ENCODE peak calls at places on chromosomes 11 and 22, in six cellular contexts. G is left ventricle myocardium inferior; A is cardiac muscle cell; T is upper lobe of right lung; P is CD4-positive, alpha-beta T cell; R is HL-60. Y is an unnamed sample.

GRCh38 chr22:37245740-37246139 is 1.7 kb upstream of the RAC2 start:
- DNase-seq in A (no peak), G (no peak), R (no peak), P (no peak), T (no peak), Y (no peak)

GRCh38 chr11:129374993-129375721 is 491 bp upstream of the BARX2 start:
- DNase-seq in A (no peak), R (no peak), P (no peak), G (no peak), T (peak), Y (peak)

GRCh38 chr22:35811670-35812069 is 94.0 kb downstream of the APOL5 start:
- DNase-seq in R (no peak), G (no peak), A (no peak), P (no peak), T (no peak), Y (no peak)

GRCh38 chr11:22711212-22711770 is 44.9 kb downstream of the GAS2 start:
- DNase-seq in P (no peak), A (no peak), T (peak), G (no peak), R (no peak), Y (no peak)

GRCh38 chr11:90237004-90237403 is 14.2 kb upstream of the CHORDC1 start:
- DNase-seq in A (no peak), G (no peak), P (no peak), R (no peak), T (no peak), Y (no peak)

GRCh38 chr11:58926695-58927094 is 12.6 kb upstream of the GLYATL1 start:
- DNase-seq in T (no peak), P (no peak), R (no peak), A (peak), G (no peak), Y (no peak)

GRCh38 chr22:29268511-29269229 is 602 bp downstream of the EWSR1 start:
- DNase-seq in T (peak), A (peak), R (no peak), P (peak), G (peak), Y (peak)

GRCh38 chr22:44660051-44660830 is 41.8 kb upstream of the PRR5 start:
- DNase-seq in G (no peak), T (no peak), R (no peak), A (no peak), P (no peak), Y (no peak)

GRCh38 chr22:38618682-38619081 is 37.5 kb downstream of the FAM227A start:
- DNase-seq in R (no peak), T (no peak), G (no peak), P (no peak), A (peak), Y (no peak)

GRCh38 chr11:118908931-118909618 is 16.7 kb downstream of the BCL9L start:
- DNase-seq in R (no peak), T (peak), P (no peak), G (peak), A (peak), Y (peak)

GRCh38 chr22:46826438-46826837 is 64.0 kb downstream of the TBC1D22A start:
- DNase-seq in T (no peak), R (no peak), G (no peak), P (no peak), A (no peak), Y (no peak)

GRCh38 chr11:88320149-88320559 is 17.4 kb downstream of the CTSC start:
- DNase-seq in P (no peak), R (no peak), T (no peak), G (no peak), A (peak), Y (no peak)

GRCh38 chr22:37775785-37776638 is 31.7 kb upstream of the GCAT start:
- DNase-seq in P (no peak), G (no peak), T (no peak), R (no peak), A (no peak), Y (no peak)

GRCh38 chr22:25626146-25626992 is 61.9 kb downstream of the GRK3 start:
- DNase-seq in R (no peak), A (no peak), P (no peak), G (no peak), T (no peak), Y (no peak)

GRCh38 chr11:113400631-113401230 is 13.2 kb downstream of the ANKK1 start:
- DNase-seq in R (no peak), A (no peak), T (no peak), P (no peak), G (no peak), Y (no peak)

GRCh38 chr11:57699813-57700212 is 12.2 kb downstream of the MED19 start:
- DNase-seq in A (no peak), P (no peak), T (no peak), G (no peak), R (no peak), Y (no peak)

GRCh38 chr11:72789493-72790131 is 4.2 kb downstream of the STARD10 start:
- DNase-seq in A (peak), G (peak), P (no peak), T (no peak), R (no peak), Y (no peak)

GRCh38 chr22:32800158-32800557 is 1.3 kb upstream of the TIMP3 start:
- DNase-seq in P (no peak), R (no peak), T (no peak), G (peak), A (no peak), Y (no peak)

GRCh38 chr11:61024938-61025818 is 53.7 kb downstream of the CD6 start:
- DNase-seq in A (no peak), T (no peak), P (no peak), G (no peak), R (no peak), Y (no peak)

GRCh38 chr11:3206128-3206921 is 12.3 kb downstream of the MRGPRG start:
- DNase-seq in G (peak), T (no peak), A (no peak), R (no peak), P (no peak), Y (peak)

GRCh38 chr11:16778286-16778685 is 39.8 kb downstream of the C11orf58 start:
- DNase-seq in P (no peak), G (no peak), R (no peak), T (peak), A (no peak), Y (no peak)

GRCh38 chr22:23751441-23751996 is 607 bp upstream of the ZNF70 start:
- DNase-seq in G (no peak), P (no peak), R (no peak), T (no peak), A (no peak), Y (no peak)

GRCh38 chr22:23753371-23753770 is 854 bp downstream of the VPREB3 start:
- DNase-seq in G (no peak), A (no peak), P (no peak), R (no peak), T (no peak), Y (no peak)

GRCh38 chr22:23750744-23751440 is at the start of gene ZNF70:
- DNase-seq in A (peak), P (peak), R (peak), T (peak), G (peak), Y (peak)

GRCh38 chr22:23752750-23753149 is 1.5 kb downstream of the VPREB3 start:
- DNase-seq in R (no peak), G (no peak), A (no peak), T (no peak), P (no peak), Y (no peak)

DNA sequence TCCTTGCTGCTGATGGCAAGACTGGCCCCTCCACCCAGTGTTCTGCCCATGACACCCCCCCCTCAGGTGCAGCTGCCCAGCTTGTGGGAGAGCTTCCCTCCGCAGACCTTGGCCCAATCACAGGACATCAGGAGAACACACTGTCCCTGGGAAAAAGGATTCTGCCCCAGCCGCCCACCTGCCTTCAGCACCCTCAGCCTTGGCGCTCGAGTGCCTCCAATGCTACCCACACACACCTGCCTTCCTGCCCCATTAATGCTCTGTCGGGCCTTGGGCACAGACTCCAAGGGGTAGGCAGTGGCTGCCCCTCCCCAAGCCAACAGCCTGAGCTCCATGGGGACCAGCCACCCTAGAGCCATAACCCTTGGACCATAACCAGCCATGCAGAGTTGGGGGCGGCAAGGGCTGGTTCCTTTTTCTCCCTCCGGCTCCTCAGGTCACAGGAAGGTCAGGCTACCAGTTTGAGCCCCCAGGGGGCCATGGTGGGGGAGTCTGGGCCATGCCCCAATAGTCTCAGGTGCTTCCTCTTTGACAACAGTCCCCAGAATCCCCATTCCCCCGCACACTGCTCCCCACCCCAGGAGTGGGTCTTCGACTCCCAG is 1.3 kb upstream of the ZNF70 start:
- DNase-seq in P (no peak), T (no peak), G (no peak), A (no peak), R (no peak), Y (no peak)
- H3K27ac ChIP-seq in P (no peak), T (no peak), G (no peak), A (no peak), R (no peak), Y (no peak)

DNA sequence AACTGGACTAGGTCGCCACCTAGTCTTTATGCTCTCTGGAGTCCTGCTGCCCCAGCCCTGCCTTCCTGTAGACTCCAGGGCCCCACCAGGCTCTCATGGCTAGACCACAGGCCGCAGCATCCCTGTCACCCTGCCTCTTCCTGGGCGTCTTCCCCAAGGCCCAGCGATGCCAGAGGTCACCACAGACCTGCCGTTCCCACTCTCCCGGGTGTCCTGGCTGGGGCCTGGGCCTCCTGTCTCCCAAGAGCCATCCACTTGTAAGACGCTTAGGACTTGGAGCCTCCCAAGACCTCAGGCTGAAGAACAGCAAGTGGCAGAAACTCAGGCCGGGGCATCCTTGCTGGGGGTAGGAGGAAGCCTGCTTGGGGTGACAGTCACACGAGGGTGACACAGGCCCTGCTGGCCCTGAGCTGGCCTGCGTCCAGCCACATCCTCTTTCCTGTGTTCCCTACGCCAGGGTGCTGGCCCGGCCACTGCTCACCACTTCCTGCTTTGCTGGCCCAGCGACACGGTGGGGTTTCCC is 2.0 kb upstream of the TCIRG1 start:
- DNase-seq in A (no peak), P (no peak), T (peak), R (peak), G (peak), Y (peak)
- H3K27ac ChIP-seq in A (peak), P (peak), T (peak), R (peak), G (peak), Y (peak)

GRCh38 chr11:70043482-70043881 is 34.6 kb upstream of the ANO1 start:
- DNase-seq in A (no peak), G (no peak), T (no peak), R (no peak), P (no peak), Y (no peak)

GRCh38 chr11:70036971-70037882 is 40.9 kb upstream of the ANO1 start:
- DNase-seq in A (no peak), R (no peak), G (no peak), T (no peak), P (no peak), Y (no peak)

GRCh38 chr11:70040452-70040851 is 37.7 kb upstream of the ANO1 start:
- DNase-seq in T (no peak), P (no peak), A (no peak), R (no peak), G (no peak), Y (no peak)

GRCh38 chr11:70038034-70038834 is 39.9 kb upstream of the ANO1 start:
- DNase-seq in P (no peak), A (no peak), G (no peak), R (no peak), T (no peak), Y (no peak)

GRCh38 chr11:70040869-70041501 is 37.1 kb upstream of the ANO1 start:
- DNase-seq in T (no peak), G (no peak), A (no peak), P (no peak), R (no peak), Y (no peak)
- H3K27ac ChIP-seq in T (no peak), G (no peak), A (no peak), P (no peak), R (no peak), Y (no peak)

DNA sequence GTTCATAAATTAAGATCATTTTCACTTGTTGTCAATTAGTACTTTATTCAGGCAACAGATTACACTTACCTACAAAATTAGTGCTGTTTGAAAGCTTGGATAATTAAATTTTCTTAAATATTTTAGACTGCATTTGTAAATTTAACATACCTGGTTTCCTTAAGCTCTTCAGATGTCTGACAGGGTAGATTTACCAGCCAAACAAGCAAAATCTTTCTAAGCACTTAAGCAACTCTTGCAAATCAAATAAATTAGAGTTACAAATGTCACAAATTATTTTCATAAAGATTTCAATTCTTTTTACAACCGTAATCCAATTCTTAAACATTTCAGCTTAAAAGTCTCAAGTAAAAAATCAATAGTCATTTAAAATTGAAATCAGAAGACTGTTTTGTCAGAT is 129.8 kb downstream of the DBX1 start:
- DNase-seq in T (no peak), R (no peak), P (no peak), A (no peak), G (no peak), Y (no peak)
- H3K27ac ChIP-seq in T (no peak), R (no peak), P (no peak), A (peak), G (no peak), Y (no peak)

DNA sequence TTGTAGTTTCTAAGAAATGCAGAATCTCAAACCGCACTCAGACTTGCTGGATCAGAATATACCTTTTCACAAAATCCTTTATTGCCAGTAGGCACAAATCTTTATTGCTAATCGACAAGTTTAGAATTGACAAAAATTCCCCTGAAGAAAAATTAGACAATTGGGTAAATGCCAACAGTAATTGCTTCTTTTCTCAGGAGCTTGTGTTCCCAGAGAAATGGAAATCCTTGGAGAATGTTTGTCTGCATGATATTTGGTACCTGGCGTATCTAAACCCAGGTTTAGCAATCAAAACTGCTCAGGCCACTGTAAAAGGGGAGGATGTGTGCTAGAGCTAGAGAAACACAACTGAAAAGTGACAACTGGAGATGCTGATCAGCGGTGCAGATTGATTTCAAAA is at the start of gene OR8G5:
- DNase-seq in G (no peak), T (no peak), P (no peak), A (no peak), R (no peak), Y (no peak)
- H3K27ac ChIP-seq in G (no peak), T (no peak), P (no peak), A (no peak), R (no peak), Y (no peak)